ENCODE peak calls at places on chromosomes 16 and 17, in nine cellular contexts. Z, F, R, A, L, Q, J, X and H are unnamed samples.
A peak's percentile ranks its signal among the peaks of the same experiment; 100 is the strongest.

GRCh38 chr17:17812211-17813054 is 24.4 kb downstream of the SREBF1 start:
- DNase-seq in Z (peak; percentile 90), F (peak; percentile 64), R (peak; percentile 74), A (peak; percentile 75), L (peak; percentile 89), Q (peak; percentile 98), J (peak; percentile 82), X (peak; percentile 85), H (peak; percentile 89)

GRCh38 chr17:71110326-71110725 is 941.0 kb downstream of the KCNJ2 start:
- DNase-seq in Z (no peak), F (peak; percentile 73), R (no peak), A (no peak), L (no peak), Q (no peak), J (no peak), X (no peak), H (no peak)

GRCh38 chr16:19180741-19181140 is 12.7 kb downstream of the SYT17 start:
- DNase-seq in Z (no peak), F (no peak), R (no peak), A (no peak), L (no peak), Q (no peak), J (no peak), X (no peak), H (no peak)

GRCh38 chr17:49968380-49969133 is 433 bp upstream of the DLX4 start:
- DNase-seq in Z (peak; percentile 88), F (peak; percentile 80), R (peak; percentile 63), A (peak; percentile 79), L (no peak), Q (peak; percentile 98), J (peak; percentile 95), X (no peak), H (peak; percentile 56)

GRCh38 chr16:457732-458400 is 32.4 kb downstream of the RAB11FIP3 start:
- DNase-seq in Z (no peak), F (no peak), R (no peak), A (peak; percentile 52), L (no peak), Q (peak; percentile 69), J (no peak), X (no peak), H (no peak)

GRCh38 chr17:9520649-9521435 is 54.8 kb downstream of the STX8 start:
- DNase-seq in Z (no peak), F (no peak), R (no peak), A (peak; percentile 2), L (no peak), Q (no peak), J (no peak), X (no peak), H (no peak)

GRCh38 chr16:6956511-6956910 is 376.1 kb upstream of the RBFOX1 start:
- DNase-seq in Z (no peak), F (no peak), R (no peak), A (no peak), L (no peak), Q (no peak), J (no peak), X (no peak), H (no peak)

GRCh38 chr17:54982399-54982798 is 13.8 kb downstream of the STXBP4 start:
- DNase-seq in Z (no peak), F (no peak), R (no peak), A (peak; percentile 76), L (peak; percentile 66), Q (no peak), J (no peak), X (peak; percentile 72), H (no peak)

GRCh38 chr16:83742076-83742475 is 65.7 kb upstream of the HSBP1 start:
- DNase-seq in Z (no peak), F (no peak), R (no peak), A (no peak), L (no peak), Q (no peak), J (no peak), X (no peak), H (no peak)

GRCh38 chr16:85588562-85589503 is 24.3 kb upstream of the GSE1 start:
- DNase-seq in Z (no peak), F (no peak), R (no peak), A (no peak), L (no peak), Q (no peak), J (no peak), X (no peak), H (no peak)

GRCh38 chr16:69085032-69085695 is 20.3 kb upstream of the HAS3 start:
- DNase-seq in Z (no peak), F (no peak), R (no peak), A (no peak), L (no peak), Q (no peak), J (no peak), X (no peak), H (no peak)

GRCh38 chr16:25838724-25839186 is 147.0 kb downstream of the HS3ST4 start:
- DNase-seq in Z (peak; percentile 29), F (peak; percentile 45), R (peak; percentile 7), A (peak; percentile 61), L (no peak), Q (peak; percentile 84), J (peak; percentile 19), X (peak; percentile 31), H (peak; percentile 24)

GRCh38 chr17:9517396-9517795 is 58.2 kb downstream of the STX8 start:
- DNase-seq in Z (no peak), F (no peak), R (no peak), A (no peak), L (no peak), Q (no peak), J (no peak), X (no peak), H (no peak)

GRCh38 chr17:74407384-74407783 is 24.5 kb upstream of the GPRC5C start:
- DNase-seq in Z (no peak), F (no peak), R (no peak), A (no peak), L (no peak), Q (no peak), J (no peak), X (no peak), H (no peak)

GRCh38 chr17:74404218-74404617 is 27.7 kb upstream of the GPRC5C start:
- DNase-seq in Z (no peak), F (no peak), R (no peak), A (no peak), L (no peak), Q (peak; percentile 84), J (no peak), X (no peak), H (no peak)

GRCh38 chr17:74403512-74404137 is 28.3 kb upstream of the GPRC5C start:
- DNase-seq in Z (no peak), F (no peak), R (no peak), A (no peak), L (no peak), Q (peak; percentile 73), J (no peak), X (no peak), H (no peak)

GRCh38 chr17:74402070-74402469 is 29.8 kb upstream of the GPRC5C start:
- DNase-seq in Z (no peak), F (no peak), R (no peak), A (no peak), L (no peak), Q (no peak), J (no peak), X (no peak), H (no peak)

GRCh38 chr17:74404802-74405201 is 27.1 kb upstream of the GPRC5C start:
- DNase-seq in Z (no peak), F (no peak), R (no peak), A (no peak), L (no peak), Q (no peak), J (no peak), X (no peak), H (no peak)
- TF ChIP-seq CTCF in Z (no peak), F (no peak), R (no peak), A (no peak), L (no peak), Q (no peak), J (no peak), X (no peak), H (no peak)

DNA sequence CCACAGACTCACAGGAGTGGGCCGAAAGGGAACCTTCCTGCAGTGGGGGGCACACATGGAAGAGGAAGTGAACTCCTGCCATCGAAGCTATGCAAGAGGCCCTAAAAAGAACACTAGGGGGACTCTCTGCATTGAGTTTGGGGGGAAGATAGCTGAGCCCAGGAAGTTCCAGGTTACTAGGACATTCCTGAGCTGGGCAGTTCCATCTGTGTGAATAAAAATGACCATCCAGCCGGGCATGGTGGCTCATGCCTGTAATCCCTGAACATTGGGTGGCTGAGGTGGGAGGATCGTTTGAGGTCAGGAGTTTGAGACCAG is 211.8 kb downstream of the ZNF423 start:
- DNase-seq in Z (no peak), F (no peak), R (no peak), A (peak; percentile 42), L (no peak), Q (no peak), J (no peak), X (no peak), H (no peak)
- TF ChIP-seq CTCF in Z (no peak), F (no peak), R (no peak), A (peak; percentile 45), L (no peak), Q (peak; percentile 51), J (no peak), X (no peak), H (no peak)

DNA sequence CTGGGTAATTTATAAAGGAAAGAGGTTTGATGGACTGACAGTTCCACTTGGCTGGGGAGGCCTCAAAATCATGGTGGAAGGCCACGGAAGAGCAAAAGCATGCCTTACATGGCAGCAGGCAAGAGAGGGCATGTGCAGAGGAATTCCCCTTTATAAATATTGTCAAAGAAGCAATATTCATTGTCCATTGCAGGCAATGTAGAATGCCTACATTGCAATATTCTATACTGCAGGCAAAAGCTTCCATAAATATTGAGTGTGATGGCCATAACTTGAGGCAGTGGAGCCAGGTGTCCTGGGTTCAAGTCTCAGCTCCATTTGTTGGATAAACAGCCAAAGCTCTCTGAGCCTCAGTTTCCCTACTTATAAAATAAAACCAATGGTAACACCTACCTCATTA is 322.3 kb downstream of the SHISA9 start:
- DNase-seq in Z (no peak), F (no peak), R (no peak), A (no peak), L (no peak), Q (no peak), J (no peak), X (no peak), H (no peak)
- TF ChIP-seq CTCF in Z (no peak), F (no peak), R (no peak), A (no peak), L (no peak), Q (no peak), J (no peak), X (no peak), H (no peak)

DNA sequence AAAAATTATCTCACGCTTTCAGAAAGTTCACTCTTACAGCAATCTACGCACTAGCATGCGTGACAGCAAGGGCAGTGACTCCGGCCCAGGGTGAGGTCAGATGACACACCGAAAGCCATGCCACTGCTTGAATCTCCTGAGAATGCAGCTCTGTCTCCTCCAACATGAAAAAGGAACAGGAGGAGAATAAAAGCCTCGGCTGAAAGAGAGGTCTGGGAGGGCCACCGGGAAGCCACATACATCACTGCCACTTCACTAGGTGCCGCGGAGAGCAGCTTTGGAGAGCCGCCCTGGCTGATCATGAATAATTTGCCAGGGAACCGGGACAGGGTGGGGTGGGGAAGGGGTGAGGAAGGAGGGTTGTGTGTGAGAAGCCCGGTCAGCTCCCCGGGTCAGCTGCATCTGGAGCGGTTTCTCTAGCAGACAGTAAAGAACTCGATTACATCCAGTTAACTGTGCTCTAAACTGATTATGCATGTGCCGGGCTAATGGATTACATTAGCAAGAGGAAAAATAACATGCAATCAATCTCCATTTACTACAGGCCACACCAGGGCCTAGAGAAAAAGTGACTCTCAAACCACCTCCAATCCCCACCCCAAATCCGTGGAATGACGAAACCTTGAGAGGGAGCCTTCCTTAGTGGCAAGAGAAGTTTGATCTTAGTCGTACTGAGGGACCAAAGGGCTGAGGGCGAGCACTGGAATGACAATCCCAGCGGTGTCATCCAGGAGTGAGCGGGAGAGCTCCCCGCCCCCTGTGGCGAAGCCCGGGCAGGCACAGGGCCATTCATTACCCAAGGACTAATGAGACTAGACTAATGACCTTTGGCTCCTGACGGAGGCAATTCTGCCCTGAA is 100.3 kb downstream of the ZFHX3 start:
- DNase-seq in Z (peak; percentile 65), F (no peak), R (no peak), A (no peak), L (no peak), Q (no peak), J (no peak), X (no peak), H (no peak)
- TF ChIP-seq CTCF in Z (peak; percentile 12), F (no peak), R (no peak), A (no peak), L (no peak), Q (peak; percentile 23), J (no peak), X (no peak), H (peak; percentile 29)